ENCODE peak calls at places on chromosomes 1 and 21, in five cellular contexts. R, U, Y, I and E are unnamed samples.

GRCh38 chr1:226064168-226064815 is 1.8 kb downstream of the H3-3A start:
- DNase-seq in R (no peak), U (peak), Y (no peak), I (no peak), E (no peak)

GRCh38 chr1:86468501-86468977 is at the start of gene CLCA1:
- DNase-seq in R (no peak), U (no peak), Y (no peak), I (no peak), E (no peak)

GRCh38 chr1:113616201-113616600 is 143.1 kb downstream of the PHTF1 start:
- DNase-seq in R (no peak), U (no peak), Y (no peak), I (no peak), E (no peak)

GRCh38 chr1:229059671-229060079 is 211.2 kb upstream of the RAB4A start:
- DNase-seq in R (no peak), U (no peak), Y (no peak), I (no peak), E (no peak)

GRCh38 chr1:111720977-111721670 is 18.1 kb downstream of the INKA2 start:
- DNase-seq in R (no peak), U (no peak), Y (no peak), I (no peak), E (no peak)

GRCh38 chr1:166302919-166303758 is 136.3 kb upstream of the FAM78B start:
- DNase-seq in R (no peak), U (no peak), Y (no peak), I (no peak), E (no peak)

GRCh38 chr1:198155253-198155652 is 1.5 kb upstream of the NEK7 start:
- DNase-seq in R (no peak), U (no peak), Y (no peak), I (no peak), E (no peak)

GRCh38 chr1:186042216-186042615 is 308.0 kb downstream of the HMCN1 start:
- DNase-seq in R (no peak), U (no peak), Y (no peak), I (no peak), E (no peak)

GRCh38 chr1:78950801-78951200 is 55.7 kb downstream of the ADGRL4 start:
- DNase-seq in R (no peak), U (no peak), Y (no peak), I (no peak), E (no peak)

GRCh38 chr1:216450252-216450651 is 27.0 kb upstream of the USH2A start:
- DNase-seq in R (no peak), U (no peak), Y (no peak), I (no peak), E (no peak)

GRCh38 chr21:17802568-17802967 is 16.6 kb downstream of the C21orf91 start:
- DNase-seq in R (no peak), U (no peak), Y (no peak), I (no peak), E (no peak)

GRCh38 chr1:113940365-113941244 is 11.5 kb downstream of the HIPK1 start:
- DNase-seq in R (no peak), U (peak), Y (no peak), I (no peak), E (no peak)

GRCh38 chr21:21001591-21002100 is 3.4 kb downstream of the NCAM2 start:
- DNase-seq in R (no peak), U (no peak), Y (no peak), I (no peak), E (no peak)

GRCh38 chr1:97365026-97365425 is 555.8 kb downstream of the DPYD start:
- DNase-seq in R (no peak), U (no peak), Y (no peak), I (no peak), E (no peak)

GRCh38 chr1:167501513-167502191 is 16.7 kb downstream of the CD247 start:
- DNase-seq in R (no peak), U (peak), Y (no peak), I (no peak), E (no peak)

GRCh38 chr1:201771466-201771865 is 57.5 kb upstream of the IPO9 start:
- DNase-seq in R (no peak), U (no peak), Y (no peak), I (no peak), E (no peak)

GRCh38 chr1:12314328-12314903 is 84.6 kb downstream of the VPS13D start:
- DNase-seq in R (no peak), U (no peak), Y (no peak), I (no peak), E (no peak)

GRCh38 chr1:156276532-156276931 is 6.1 kb downstream of the SMG5 start:
- DNase-seq in R (no peak), U (no peak), Y (no peak), I (no peak), E (no peak)

GRCh38 chr1:59266180-59266926 is 30.5 kb upstream of the FGGY start:
- DNase-seq in R (no peak), U (no peak), Y (no peak), I (no peak), E (no peak)

GRCh38 chr1:86503477-86504129 is 34.9 kb downstream of the CLCA1 start:
- DNase-seq in R (no peak), U (no peak), Y (peak), I (no peak), E (no peak)

GRCh38 chr21:41802684-41803083 is 35.8 kb upstream of the RIPK4 start:
- DNase-seq in R (peak), U (no peak), Y (no peak), I (no peak), E (no peak)

GRCh38 chr1:195946500-195946899 is 661.7 kb downstream of the KCNT2 start:
- DNase-seq in R (no peak), U (no peak), Y (no peak), I (no peak), E (no peak)

GRCh38 chr1:215530401-215530984 is 36.6 kb upstream of the KCTD3 start:
- DNase-seq in R (no peak), U (no peak), Y (no peak), I (no peak), E (no peak)

GRCh38 chr1:94912263-94912986 is 14.5 kb downstream of the CNN3 start:
- DNase-seq in R (no peak), U (no peak), Y (no peak), I (no peak), E (no peak)

GRCh38 chr1:60849401-60849800 is 233.0 kb upstream of the NFIA start:
- DNase-seq in R (no peak), U (no peak), Y (no peak), I (no peak), E (no peak)

GRCh38 chr1:114177282-114177681 is 23.6 kb upstream of the SYT6 start:
- DNase-seq in R (no peak), U (no peak), Y (no peak), I (no peak), E (no peak)

GRCh38 chr1:37020653-37021277 is 13.6 kb downstream of the GRIK3 start:
- DNase-seq in R (no peak), U (no peak), Y (peak), I (no peak), E (no peak)

GRCh38 chr1:214280386-214281029 is 451 bp upstream of the SMYD2 start:
- DNase-seq in R (peak), U (no peak), Y (no peak), I (no peak), E (no peak)

GRCh38 chr1:45067806-45068205 is 55.8 kb downstream of the UROD start:
- DNase-seq in R (no peak), U (no peak), Y (no peak), I (no peak), E (no peak)

GRCh38 chr1:33074193-33074945 is 6.6 kb upstream of the AZIN2 start:
- DNase-seq in R (peak), U (no peak), Y (no peak), I (no peak), E (no peak)

GRCh38 chr1:105997516-105997915 is 1059.0 kb upstream of the PRMT6 start:
- DNase-seq in R (no peak), U (no peak), Y (no peak), I (no peak), E (no peak)

GRCh38 chr1:174023438-174023837 is 1.3 kb upstream of the RC3H1 start:
- DNase-seq in R (no peak), U (no peak), Y (no peak), I (no peak), E (no peak)

GRCh38 chr1:69737527-69738176 is 169.9 kb downstream of the LRRC7 start:
- DNase-seq in R (no peak), U (no peak), Y (peak), I (peak), E (peak)

GRCh38 chr1:76269175-76269574 is 194.6 kb downstream of the ST6GALNAC3 start:
- DNase-seq in R (no peak), U (no peak), Y (no peak), I (no peak), E (no peak)

GRCh38 chr1:185213086-185213485 is 56.1 kb downstream of the SWT1 start:
- DNase-seq in R (no peak), U (no peak), Y (no peak), I (no peak), E (no peak)

GRCh38 chr1:159914252-159915018 is 10.9 kb downstream of the TAGLN2 start:
- DNase-seq in R (no peak), U (no peak), Y (no peak), I (no peak), E (no peak)

GRCh38 chr1:174911626-174912025 is 88.1 kb upstream of the CACYBP start:
- DNase-seq in R (no peak), U (no peak), Y (no peak), I (no peak), E (peak)

GRCh38 chr1:150006881-150007401 is 3.6 kb downstream of the OTUD7B start:
- DNase-seq in R (no peak), U (no peak), Y (no peak), I (no peak), E (no peak)

GRCh38 chr21:34337741-34338140 is 26.1 kb upstream of the KCNE2 start:
- DNase-seq in R (no peak), U (no peak), Y (no peak), I (no peak), E (no peak)

GRCh38 chr1:71087713-71088112 is 6.9 kb upstream of the ZRANB2 start:
- DNase-seq in R (no peak), U (no peak), Y (no peak), I (no peak), E (no peak)

GRCh38 chr1:71086331-71086730 is 5.5 kb upstream of the ZRANB2 start:
- DNase-seq in R (no peak), U (no peak), Y (no peak), I (peak), E (peak)

GRCh38 chr1:71087060-71087459 is 6.2 kb upstream of the ZRANB2 start:
- DNase-seq in R (no peak), U (no peak), Y (no peak), I (no peak), E (no peak)

GRCh38 chr1:71089536-71090270 is 8.9 kb upstream of the ZRANB2 start:
- DNase-seq in R (no peak), U (no peak), Y (no peak), I (no peak), E (peak)

DNA sequence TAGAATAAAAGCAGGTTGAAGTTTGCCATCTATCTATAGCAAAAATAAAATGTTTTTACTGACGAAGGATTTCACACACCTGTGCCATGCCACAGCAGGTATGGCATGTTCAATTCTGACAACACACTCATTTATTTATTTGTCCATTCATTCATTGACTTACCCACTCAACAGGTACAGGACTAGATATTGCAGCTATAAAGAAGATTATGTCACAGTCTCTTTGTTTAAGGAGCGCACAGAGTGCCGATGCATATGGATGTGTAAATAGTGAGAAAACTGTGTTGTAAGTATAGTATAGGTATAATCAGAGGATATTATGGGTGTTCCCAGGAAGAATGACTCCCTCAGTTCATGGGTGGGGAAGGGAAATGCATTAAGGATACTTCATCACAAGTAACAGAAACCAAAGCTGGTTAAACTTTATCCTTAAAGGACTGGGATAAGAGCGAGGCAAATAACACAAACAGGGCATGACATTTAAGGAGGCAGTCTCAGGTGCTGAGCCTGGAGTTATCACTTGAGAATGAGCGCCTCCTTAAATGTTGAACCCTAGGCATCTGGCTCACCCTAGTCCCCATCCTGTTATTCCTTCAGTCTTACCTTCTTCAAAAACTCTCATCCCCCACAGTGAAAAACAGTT is 7.9 kb upstream of the ZRANB2 start:
- DNase-seq in R (no peak), U (no peak), Y (no peak), I (no peak), E (no peak)
- H3K4me3 ChIP-seq in R (no peak), U (no peak), Y (no peak), I (no peak), E (no peak)

DNA sequence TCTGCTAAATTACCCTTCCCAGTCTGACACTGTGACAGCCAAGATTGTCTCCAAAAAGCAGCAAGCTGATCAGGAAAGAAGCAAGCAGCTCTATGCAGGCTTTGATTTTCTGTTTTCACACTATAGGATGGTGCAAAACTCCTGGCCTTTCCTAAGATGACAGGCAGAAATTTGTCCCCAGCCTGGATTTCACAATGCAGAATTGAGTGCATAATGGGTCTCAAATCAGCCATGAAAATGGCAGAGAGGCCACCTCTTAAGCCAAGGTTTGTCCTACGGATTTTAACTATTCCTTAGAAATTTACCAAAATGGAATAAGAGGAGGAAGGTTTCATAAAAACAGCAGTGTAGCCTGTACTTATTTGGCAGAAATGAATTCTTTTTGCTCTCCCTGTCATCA is 1.2 kb downstream of the SGIP1 start:
- DNase-seq in R (no peak), U (no peak), Y (no peak), I (no peak), E (no peak)
- TF ChIP-seq CTCF in R (no peak), U (no peak), Y (no peak), I (no peak), E (no peak)

DNA sequence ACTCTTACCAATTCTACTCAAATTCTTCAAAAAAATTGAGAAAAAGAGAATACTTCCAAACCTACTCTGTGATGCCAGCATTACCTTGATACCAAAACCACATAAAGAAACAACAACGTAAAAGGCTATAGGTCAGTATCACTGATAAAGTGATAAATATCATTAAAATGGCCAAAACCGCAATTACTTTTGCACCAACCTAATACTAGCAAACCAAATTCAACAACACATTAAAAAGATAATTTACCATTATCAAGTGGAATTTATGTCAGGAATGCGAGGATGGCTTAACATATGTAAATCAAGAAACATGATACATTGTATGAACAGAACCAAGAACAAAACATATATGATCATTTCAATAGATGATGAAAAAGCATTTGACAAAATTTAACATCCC is 7.0 kb downstream of the SPAG17 start:
- DNase-seq in R (no peak), U (no peak), Y (no peak), I (no peak), E (no peak)
- H3K4me3 ChIP-seq in R (no peak), U (no peak), Y (no peak), I (no peak), E (no peak)

DNA sequence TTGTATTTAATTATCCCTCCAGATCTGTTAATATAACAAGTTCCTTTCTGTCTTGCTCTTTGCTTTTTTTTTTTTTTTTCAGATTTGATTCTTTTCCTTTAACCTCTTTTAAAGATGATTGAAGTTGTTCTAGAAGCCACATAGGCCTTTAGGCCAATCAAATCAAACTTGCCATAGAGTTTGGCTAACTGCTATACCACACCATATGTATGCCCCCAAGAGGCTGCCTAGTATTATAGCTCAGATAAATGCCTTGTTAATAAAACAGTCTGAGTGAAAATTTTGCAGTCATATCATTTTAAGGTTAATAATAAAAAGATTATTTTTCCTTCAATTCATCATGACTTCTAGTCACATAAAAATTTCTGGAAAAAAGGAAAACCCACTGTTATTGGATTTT is 696.0 kb upstream of the CHRM3 start:
- DNase-seq in R (no peak), U (no peak), Y (no peak), I (no peak), E (no peak)
- TF ChIP-seq CTCF in R (no peak), U (no peak), Y (no peak), I (no peak), E (no peak)

GRCh38 chr1:56077223-56077622 is 502.1 kb downstream of the PLPP3 start:
- DNase-seq in R (no peak), U (no peak), Y (no peak), I (no peak), E (no peak)

GRCh38 chr1:56084242-56084641 is 495.1 kb downstream of the PLPP3 start:
- DNase-seq in R (no peak), U (no peak), Y (no peak), I (no peak), E (no peak)

GRCh38 chr1:56080123-56080522 is 499.2 kb downstream of the PLPP3 start:
- DNase-seq in R (no peak), U (no peak), Y (no peak), I (no peak), E (no peak)

DNA sequence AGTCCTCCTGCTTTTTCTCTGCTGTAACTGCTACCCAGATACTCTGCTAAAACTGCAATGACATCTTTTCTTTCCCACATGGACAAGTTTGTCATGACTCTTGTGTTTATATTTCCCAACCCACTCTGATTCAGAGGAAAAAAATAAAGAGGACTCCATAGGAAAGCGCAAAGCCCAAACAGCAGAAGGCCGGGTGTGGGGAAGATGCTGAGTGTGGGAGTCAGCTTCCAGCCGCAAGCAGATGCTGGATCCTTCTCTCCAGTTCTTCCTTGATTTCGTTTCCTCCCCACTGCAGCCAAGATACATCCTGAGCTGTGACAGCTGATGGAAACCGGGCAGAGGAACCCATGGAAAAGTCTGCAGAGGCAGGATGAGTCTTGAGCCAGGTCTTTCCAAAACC is 498.2 kb downstream of the PLPP3 start:
- DNase-seq in R (no peak), U (no peak), Y (no peak), I (no peak), E (peak)
- H3K4me3 ChIP-seq in R (no peak), U (no peak), Y (no peak), I (no peak), E (no peak)

GRCh38 chr1:20661235-20662109 is at the start of gene DDOST:
- DNase-seq in R (peak), U (peak), Y (peak), I (peak), E (peak)
- TF ChIP-seq CTCF in R (peak), U (peak), Y (no peak), I (peak), E (peak)

GRCh38 chr1:203077367-203077766 is 8.4 kb downstream of the MYOG start:
- DNase-seq in R (no peak), U (no peak), Y (no peak), I (no peak), E (no peak)

GRCh38 chr1:203074610-203075009 is 11.2 kb downstream of the MYOG start:
- DNase-seq in R (no peak), U (no peak), Y (no peak), I (no peak), E (no peak)

GRCh38 chr1:203075249-203076030 is 10.4 kb downstream of the MYOG start:
- DNase-seq in R (no peak), U (no peak), Y (no peak), I (no peak), E (no peak)

GRCh38 chr1:203077956-203078355 is 7.9 kb downstream of the MYOG start:
- DNase-seq in R (no peak), U (no peak), Y (no peak), I (no peak), E (no peak)

GRCh38 chr1:203076031-203076511 is 9.7 kb downstream of the MYOG start:
- DNase-seq in R (no peak), U (no peak), Y (no peak), I (no peak), E (no peak)
- H3K4me3 ChIP-seq in R (peak), U (no peak), Y (no peak), I (no peak), E (no peak)

GRCh38 chr1:162633327-162633762 is 1.1 kb downstream of the DDR2 start:
- DNase-seq in R (no peak), U (no peak), Y (no peak), I (no peak), E (no peak)
- TF ChIP-seq CTCF in R (no peak), U (no peak), Y (no peak), I (no peak), E (peak)

GRCh38 chr1:8097908-8098307 is 71.8 kb upstream of the ERRFI1 start:
- DNase-seq in R (no peak), U (no peak), Y (no peak), I (no peak), E (no peak)
- H3K4me3 ChIP-seq in R (no peak), U (no peak), Y (no peak), I (no peak), E (no peak)